ENCODE peak calls at places on chromosome 9, in six cellular contexts. P is upper lobe of right lung, I is progenitor cell of endocrine pancreas, X is keratinocyte, C is transverse colon, E is neural crest cell. A is an unnamed sample.

GRCh38 chr9:96168882-96169281 is 133.1 kb downstream of the HSD17B3 start:
- DNase-seq in P (no peak), I (no peak), X (no peak), C (no peak), E (no peak), A (no peak)

GRCh38 chr9:121261107-121261460 is 6.9 kb upstream of the GSN start:
- DNase-seq in P (no peak), I (no peak), X (no peak), C (no peak), E (peak), A (no peak)

GRCh38 chr9:82168585-82168984 is 180.0 kb downstream of the SPATA31D1 start:
- DNase-seq in P (no peak), I (no peak), X (peak), C (no peak), E (no peak), A (no peak)

GRCh38 chr9:100160021-100160420 is 61.0 kb downstream of the INVS start:
- DNase-seq in P (no peak), I (no peak), X (no peak), C (no peak), E (no peak), A (no peak)

GRCh38 chr9:110214090-110214489 is 6.1 kb upstream of the C9orf152 start:
- DNase-seq in P (no peak), I (no peak), X (peak), C (no peak), E (no peak), A (no peak)

GRCh38 chr9:127133739-127134167 is 11.3 kb upstream of the ANGPTL2 start:
- DNase-seq in P (peak), I (no peak), X (no peak), C (peak), E (no peak), A (no peak)

GRCh38 chr9:86664603-86665002 is 282.7 kb downstream of the GAS1 start:
- DNase-seq in P (no peak), I (no peak), X (no peak), C (no peak), E (no peak), A (no peak)

GRCh38 chr9:113238859-113239231 is 17.5 kb downstream of the SLC31A1 start:
- DNase-seq in P (no peak), I (no peak), X (no peak), C (no peak), E (no peak), A (no peak)

GRCh38 chr9:14863402-14863801 is 46.8 kb downstream of the FREM1 start:
- DNase-seq in P (no peak), I (no peak), X (no peak), C (no peak), E (no peak), A (no peak)

GRCh38 chr9:106945727-106946690 is 83.0 kb downstream of the ZNF462 start:
- DNase-seq in P (no peak), I (no peak), X (no peak), C (no peak), E (no peak), A (peak)

GRCh38 chr9:107931071-107931715 is 441.6 kb upstream of the KLF4 start:
- DNase-seq in P (no peak), I (no peak), X (no peak), C (no peak), E (no peak), A (no peak)

GRCh38 chr9:129138476-129139232 is 27.4 kb downstream of the PTPA start:
- DNase-seq in P (no peak), I (no peak), X (no peak), C (peak), E (no peak), A (no peak)

GRCh38 chr9:71975833-71976232 is 64.4 kb downstream of the C9orf85 start:
- DNase-seq in P (no peak), I (no peak), X (no peak), C (no peak), E (no peak), A (no peak)

DNA sequence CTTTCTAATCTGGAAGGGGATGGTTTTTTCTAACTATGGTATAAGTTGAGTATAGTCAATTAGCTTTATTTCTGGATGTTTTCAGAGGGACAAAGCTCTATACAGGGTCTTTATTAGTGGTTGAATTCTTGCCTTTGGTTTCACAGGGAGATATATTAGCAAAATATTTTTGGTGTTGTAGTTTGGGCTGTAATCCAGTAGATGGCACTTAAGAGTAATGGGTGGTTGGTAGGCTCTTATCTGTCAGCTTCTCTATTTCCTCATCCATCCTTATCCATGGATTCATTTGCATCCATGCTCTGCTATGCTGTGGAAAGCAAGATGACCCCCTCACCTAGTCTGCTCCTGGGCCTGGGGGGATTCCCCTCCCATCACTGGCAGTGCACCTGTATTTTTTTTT is 363.6 kb upstream of the CYLC2 start:
- DNase-seq in P (no peak), I (no peak), X (no peak), C (no peak), E (no peak), A (no peak)
- TF ChIP-seq CTCF in P (peak), I (peak), X (peak), C (no peak), E (peak), A (no peak)

GRCh38 chr9:134455537-134455936 is 129.3 kb downstream of the RXRA start:
- DNase-seq in P (no peak), I (no peak), X (no peak), C (no peak), E (no peak), A (no peak)

GRCh38 chr9:134456740-134457315 is 130.6 kb downstream of the RXRA start:
- DNase-seq in P (no peak), I (no peak), X (no peak), C (no peak), E (no peak), A (no peak)

GRCh38 chr9:134455010-134455409 is 128.8 kb downstream of the RXRA start:
- DNase-seq in P (no peak), I (no peak), X (no peak), C (no peak), E (no peak), A (no peak)

GRCh38 chr9:134457321-134457923 is 131.2 kb downstream of the RXRA start:
- DNase-seq in P (no peak), I (no peak), X (no peak), C (no peak), E (no peak), A (no peak)

GRCh38 chr9:134455951-134456739 is 129.9 kb downstream of the RXRA start:
- DNase-seq in P (peak), I (no peak), X (peak), C (peak), E (no peak), A (peak)
- TF ChIP-seq CTCF in P (no peak), I (no peak), X (no peak), C (no peak), E (no peak), A (peak)

DNA sequence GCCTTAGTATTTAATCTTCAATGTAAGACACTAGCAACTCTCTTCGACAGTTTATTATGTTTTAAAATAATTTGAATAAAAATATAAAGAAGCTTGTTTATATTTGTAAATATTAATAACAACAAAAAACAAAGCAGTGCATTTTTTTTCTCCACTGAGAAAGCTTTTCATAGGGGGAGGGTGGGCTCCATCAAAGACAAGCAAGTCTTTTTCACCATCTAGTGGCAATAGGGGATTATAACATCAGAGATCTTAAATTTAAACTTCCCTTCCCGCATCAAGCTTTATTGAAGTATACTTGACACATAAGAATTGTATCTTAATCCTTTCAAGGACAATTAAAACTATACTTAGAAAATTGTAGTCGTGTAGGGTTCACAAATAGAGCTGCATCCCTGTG is 9.3 kb upstream of the OR13F1 start:
- DNase-seq in P (no peak), I (no peak), X (no peak), C (no peak), E (no peak), A (no peak)
- TF ChIP-seq CTCF in P (no peak), I (peak), X (no peak), C (no peak), E (peak), A (no peak)

DNA sequence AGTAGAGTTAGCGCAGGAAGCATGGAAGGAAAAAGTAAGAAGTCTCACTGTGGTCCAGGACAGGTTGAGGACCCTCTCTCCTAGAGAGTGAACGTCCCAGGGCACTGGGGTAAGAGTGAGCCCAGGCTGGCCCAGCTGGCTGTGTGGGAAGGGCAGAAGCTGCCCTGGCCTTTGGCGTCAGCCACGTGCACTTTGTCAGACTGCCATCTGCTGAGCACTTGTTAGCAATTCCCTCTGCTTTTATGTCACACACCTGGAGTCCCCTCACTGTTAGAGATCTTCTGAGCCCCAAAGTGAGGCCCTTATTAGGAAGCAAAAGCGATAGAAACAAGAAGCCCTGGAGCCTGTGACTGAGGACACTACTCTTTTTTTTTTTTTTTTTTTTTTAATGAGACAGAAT is 79.1 kb downstream of the UGCG start:
- DNase-seq in P (peak), I (no peak), X (no peak), C (peak), E (no peak), A (no peak)
- TF ChIP-seq CTCF in P (no peak), I (no peak), X (no peak), C (no peak), E (no peak), A (no peak)

GRCh38 chr9:124122813-124123462 is 111.4 kb downstream of the LHX2 start:
- DNase-seq in P (no peak), I (no peak), X (no peak), C (no peak), E (no peak), A (peak)
- TF ChIP-seq CTCF in P (no peak), I (peak), X (no peak), C (no peak), E (peak), A (peak)

DNA sequence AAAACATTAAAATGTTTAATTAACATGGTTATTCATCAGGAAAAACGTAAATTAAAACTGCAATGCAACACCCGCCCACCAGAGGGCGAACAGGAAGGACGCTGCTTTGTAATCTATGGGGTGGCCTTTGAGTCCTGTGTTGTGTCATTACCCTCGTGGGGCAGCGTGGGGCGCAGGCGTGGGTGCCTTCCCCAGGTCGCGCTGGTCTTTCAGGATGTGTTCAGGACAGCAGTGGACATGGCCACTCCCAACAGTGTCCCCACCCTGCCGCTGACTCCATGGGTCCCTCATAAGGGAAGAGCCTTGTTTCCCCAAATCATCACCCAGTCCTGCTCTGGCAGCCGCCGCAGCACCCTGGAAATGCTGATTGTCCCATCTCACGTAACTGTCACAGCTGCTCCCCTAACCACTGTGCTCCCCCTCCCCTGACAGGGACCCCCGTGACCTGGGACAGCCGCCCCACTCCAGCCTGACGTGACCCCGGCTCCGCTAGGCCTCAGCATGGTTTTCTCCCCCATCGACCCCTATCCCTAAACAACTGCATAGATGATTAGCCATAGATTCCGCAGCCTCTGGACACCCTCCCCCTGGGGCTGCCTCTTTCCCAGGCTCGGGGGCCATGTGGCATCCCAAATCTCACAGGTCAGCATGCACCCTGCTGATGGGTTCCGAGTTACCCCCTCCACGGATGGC is 36.4 kb downstream of the GLT6D1 start:
- DNase-seq in P (peak), I (no peak), X (no peak), C (peak), E (peak), A (no peak)
- TF ChIP-seq CTCF in P (peak), I (peak), X (peak), C (peak), E (peak), A (peak)

GRCh38 chr9:131999692-132000551 is 79.7 kb downstream of the MED27 start:
- DNase-seq in P (no peak), I (no peak), X (peak), C (no peak), E (no peak), A (no peak)
- TF ChIP-seq CTCF in P (no peak), I (no peak), X (no peak), C (no peak), E (no peak), A (no peak)

GRCh38 chr9:84932915-84933527 is 263.5 kb downstream of the NTRK2 start:
- DNase-seq in P (no peak), I (no peak), X (no peak), C (no peak), E (no peak), A (no peak)
- TF ChIP-seq CTCF in P (no peak), I (peak), X (peak), C (no peak), E (peak), A (no peak)

GRCh38 chr9:93730213-93730612 is 153.8 kb downstream of the PHF2 start:
- DNase-seq in P (no peak), I (no peak), X (no peak), C (no peak), E (no peak), A (no peak)
- TF ChIP-seq CTCF in P (no peak), I (no peak), X (no peak), C (no peak), E (no peak), A (no peak)

DNA sequence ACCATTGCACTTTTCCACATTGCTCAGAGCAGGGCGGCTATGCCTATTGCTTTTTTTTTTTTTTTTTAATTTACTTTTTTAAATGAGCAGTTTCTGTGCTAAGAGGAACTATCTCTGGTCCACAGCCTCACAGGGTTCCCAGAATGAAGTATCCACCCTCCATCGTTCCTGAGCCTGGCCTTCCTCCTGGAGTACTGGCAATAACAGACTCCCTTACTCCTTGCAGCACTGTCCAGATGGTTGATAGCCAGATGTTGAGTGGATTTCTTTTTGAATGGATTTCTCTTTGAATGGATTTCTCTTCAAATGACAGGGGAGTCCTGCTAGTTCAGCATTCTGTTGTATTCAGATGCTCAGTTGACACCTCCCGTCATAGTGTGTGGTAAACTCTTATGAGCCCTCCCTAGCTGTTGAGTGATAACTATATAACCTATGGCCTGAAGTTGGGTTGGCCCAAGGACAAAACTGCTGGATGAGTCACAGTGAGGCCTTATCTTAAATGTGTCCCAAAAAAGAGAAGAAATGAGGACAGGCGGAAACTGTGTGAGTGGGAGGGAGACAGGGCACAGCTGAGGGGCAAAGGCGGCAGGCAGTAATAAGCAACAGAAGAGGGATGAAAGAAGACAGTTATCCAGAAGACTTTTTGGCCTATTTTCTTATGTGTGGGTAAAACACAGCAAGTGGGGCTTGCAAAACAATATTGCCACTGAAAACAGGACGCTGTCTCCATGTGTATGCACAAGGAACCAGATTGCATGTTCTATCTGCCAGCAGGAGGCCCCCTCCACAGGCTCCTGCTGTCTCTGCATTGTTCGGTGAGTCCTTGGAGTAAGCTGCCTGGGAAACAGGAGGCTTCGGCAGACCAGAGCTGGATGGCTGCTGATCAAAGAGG is 209.5 kb upstream of the S1PR3 start:
- DNase-seq in P (no peak), I (no peak), X (no peak), C (no peak), E (peak), A (no peak)
- TF ChIP-seq CTCF in P (peak), I (peak), X (peak), C (no peak), E (no peak), A (peak)